ENCODE peak calls at places on chromosomes 7 and 10, in nine cellular contexts. S is breast epithelium, I is GM12878, Y is stomach, T is K562, L is HL-60, B is HepG2, N is transverse colon, R is endothelial cell of umbilical vein. F is an unnamed sample.

GRCh38 chr10:13707156-13707881 is 120.6 kb downstream of the PRPF18 start:
- DNase-seq in I (no peak), T (peak), N (peak), B (peak), S (peak), Y (peak), R (peak), L (no peak), F (no peak)

GRCh38 chr10:118615888-118616287 is 20.4 kb upstream of the PRLHR start:
- DNase-seq in S (no peak), T (no peak), B (no peak), N (no peak), R (no peak), I (no peak), Y (no peak), L (no peak), F (peak)

GRCh38 chr7:117837841-117838240 is 35.4 kb downstream of the CTTNBP2 start:
- DNase-seq in B (no peak), R (no peak), N (no peak), Y (no peak), L (no peak), I (peak), T (no peak), S (no peak), F (no peak)

GRCh38 chr10:85565381-85565780 is 801.2 kb downstream of the GRID1 start:
- DNase-seq in N (no peak), B (no peak), I (no peak), S (no peak), L (no peak), R (no peak), Y (no peak), T (no peak), F (no peak)

GRCh38 chr7:107162466-107162865 is 6.3 kb upstream of the HBP1 start:
- DNase-seq in N (no peak), R (no peak), S (no peak), I (no peak), B (no peak), Y (no peak), T (no peak), L (no peak), F (no peak)

GRCh38 chr10:133335238-133336122 is 1.2 kb downstream of the CALY start:
- DNase-seq in S (no peak), T (peak), Y (peak), R (no peak), N (peak), L (no peak), I (no peak), B (no peak), F (no peak)

GRCh38 chr10:129101232-129101980 is 365.6 kb upstream of the MGMT start:
- DNase-seq in T (no peak), I (no peak), Y (no peak), N (no peak), R (no peak), L (no peak), S (no peak), B (no peak), F (peak)

GRCh38 chr10:115818015-115818414 is 455.0 kb downstream of the GFRA1 start:
- DNase-seq in I (no peak), N (no peak), S (no peak), R (no peak), L (no peak), B (no peak), T (no peak), Y (no peak), F (no peak)

GRCh38 chr10:11887381-11888227 is 64.4 kb downstream of the PROSER2 start:
- DNase-seq in R (no peak), S (no peak), Y (no peak), L (no peak), I (no peak), N (no peak), B (no peak), T (no peak), F (no peak)

GRCh38 chr7:127514499-127514898 is 70.9 kb downstream of the GCC1 start:
- DNase-seq in B (peak), Y (no peak), I (no peak), L (no peak), R (peak), N (no peak), T (peak), S (no peak), F (no peak)

GRCh38 chr7:17902599-17902998 is 37.7 kb downstream of the SNX13 start:
- DNase-seq in Y (no peak), T (no peak), B (no peak), L (no peak), N (no peak), I (no peak), S (no peak), R (no peak), F (no peak)
- H3K4me3 ChIP-seq in Y (no peak), T (no peak), B (no peak), L (no peak), N (no peak), I (no peak), S (no peak), R (no peak), F (no peak)

GRCh38 chr10:95451150-95451549 is 110.0 kb downstream of the SORBS1 start:
- DNase-seq in T (no peak), R (no peak), S (no peak), L (no peak), I (no peak), Y (no peak), N (no peak), B (no peak), F (no peak)
- TF ChIP-seq POLR2AphosphoS5 in T (no peak), R (no peak), S (no peak), L (no peak), I (no peak), Y (no peak), N (no peak), B (no peak), F (no peak)

DNA sequence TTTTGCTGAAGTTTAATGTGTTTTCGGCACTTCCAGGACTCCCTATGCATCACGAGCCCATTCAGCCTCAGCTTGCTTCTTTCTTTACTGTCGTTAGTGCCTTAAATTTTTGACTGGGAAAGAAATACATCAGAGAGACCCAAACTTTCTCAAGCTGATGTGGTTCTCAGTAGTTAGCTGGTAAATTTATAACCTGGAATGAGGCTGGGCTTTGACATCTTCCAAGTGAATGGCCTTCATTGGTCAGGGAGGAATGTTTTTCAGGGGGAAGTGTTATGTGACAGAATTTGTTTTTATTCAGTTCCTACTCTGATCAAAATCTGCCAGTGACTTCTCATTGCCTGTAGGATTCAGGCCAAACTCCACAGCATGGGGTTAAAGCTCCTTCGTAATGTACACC is 296.9 kb downstream of the SORCS3 start:
- DNase-seq in B (no peak), T (no peak), I (no peak), S (no peak), R (no peak), N (no peak), Y (no peak), L (no peak), F (no peak)
- H3K4me3 ChIP-seq in B (no peak), T (no peak), I (no peak), S (no peak), R (no peak), N (no peak), Y (no peak), L (no peak), F (no peak)

GRCh38 chr7:152315845-152316244 is 120.0 kb downstream of the KMT2C start:
- DNase-seq in N (no peak), Y (no peak), T (no peak), R (no peak), B (no peak), L (no peak), S (no peak), I (no peak), F (no peak)
- TF ChIP-seq POLR2AphosphoS5 in N (no peak), Y (no peak), T (no peak), R (no peak), B (no peak), L (no peak), S (no peak), I (no peak), F (no peak)

DNA sequence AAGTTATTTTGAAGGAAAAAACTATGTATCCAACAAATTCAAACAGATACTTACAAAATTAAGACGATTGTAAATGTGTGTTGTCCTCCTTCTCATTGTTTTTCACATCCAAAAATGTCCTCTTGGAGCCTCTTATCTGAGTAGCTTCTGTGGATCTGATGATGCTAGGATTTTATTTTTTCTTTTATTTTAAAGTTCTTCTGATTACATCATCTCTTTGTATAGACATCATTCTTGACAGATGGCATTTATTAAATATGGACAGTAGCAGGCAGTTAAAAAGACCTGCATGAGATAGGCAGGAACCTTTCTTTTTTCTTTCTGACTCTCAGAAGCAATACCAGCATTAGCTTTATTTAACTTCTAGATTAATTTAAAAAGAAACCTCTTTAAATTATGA is at the start of gene RPA3:
- DNase-seq in B (no peak), I (no peak), T (no peak), N (no peak), L (no peak), Y (no peak), R (no peak), S (no peak), F (no peak)
- H3K4me3 ChIP-seq in B (no peak), I (no peak), T (no peak), N (no peak), L (no peak), Y (no peak), R (no peak), S (no peak), F (no peak)

F was measured in SK-N-MC.